ENCODE peak calls at places on chromosome 21, in five cellular contexts. R is AG09309, X is fibroblast of lung, O is epithelial cell of proximal tubule, J is fibroblast of pulmonary artery. Q is an unnamed sample.

GRCh38 chr21:16536661-16537359 is 807.0 kb downstream of the USP25 start:
- DNase-seq in X (peak), J (peak), O (no peak), R (no peak), Q (no peak)

GRCh38 chr21:16597768-16598167 is 868.0 kb downstream of the USP25 start:
- DNase-seq in J (no peak), R (no peak), O (no peak), X (no peak), Q (no peak)

GRCh38 chr21:43624343-43624742 is 34.9 kb downstream of the HSF2BP start:
- DNase-seq in X (no peak), R (no peak), O (no peak), J (no peak), Q (no peak)

GRCh38 chr21:43774163-43774562 is 1.9 kb downstream of the CSTB start:
- DNase-seq in R (no peak), X (no peak), J (no peak), O (no peak), Q (no peak)

GRCh38 chr21:30329203-30329868 is 8.2 kb downstream of the KRTAP27-1 start:
- DNase-seq in J (no peak), O (no peak), X (no peak), R (no peak), Q (no peak)

GRCh38 chr21:37073417-37074194 is 552 bp downstream of the TTC3 start:
- DNase-seq in X (peak), O (no peak), J (peak), R (no peak), Q (no peak)

GRCh38 chr21:42781150-42781980 is 98.0 kb downstream of the WDR4 start:
- DNase-seq in R (no peak), X (no peak), O (no peak), J (no peak), Q (peak)

GRCh38 chr21:35386491-35387079 is 337.5 kb upstream of the RUNX1 start:
- DNase-seq in X (peak), O (no peak), J (no peak), R (no peak), Q (no peak)

GRCh38 chr21:44461438-44462089 is 6.3 kb downstream of the LRRC3 start:
- DNase-seq in J (no peak), R (no peak), X (no peak), O (no peak), Q (no peak)

GRCh38 chr21:44425307-44425894 is 29.9 kb upstream of the LRRC3 start:
- DNase-seq in X (no peak), J (no peak), O (no peak), R (no peak), Q (no peak)

GRCh38 chr21:14773777-14774345 is 227.7 kb upstream of the SAMSN1 start:
- DNase-seq in J (peak), O (peak), X (no peak), R (no peak), Q (peak)

GRCh38 chr21:31543191-31543590 is 116.3 kb upstream of the SOD1 start:
- DNase-seq in J (peak), O (no peak), X (peak), R (peak), Q (no peak)

GRCh38 chr21:20591294-20591693 is 406.9 kb upstream of the NCAM2 start:
- DNase-seq in O (no peak), X (no peak), J (no peak), R (no peak), Q (no peak)
- H3K4me3 ChIP-seq in O (no peak), X (no peak), J (no peak), R (no peak), Q (no peak)

DNA sequence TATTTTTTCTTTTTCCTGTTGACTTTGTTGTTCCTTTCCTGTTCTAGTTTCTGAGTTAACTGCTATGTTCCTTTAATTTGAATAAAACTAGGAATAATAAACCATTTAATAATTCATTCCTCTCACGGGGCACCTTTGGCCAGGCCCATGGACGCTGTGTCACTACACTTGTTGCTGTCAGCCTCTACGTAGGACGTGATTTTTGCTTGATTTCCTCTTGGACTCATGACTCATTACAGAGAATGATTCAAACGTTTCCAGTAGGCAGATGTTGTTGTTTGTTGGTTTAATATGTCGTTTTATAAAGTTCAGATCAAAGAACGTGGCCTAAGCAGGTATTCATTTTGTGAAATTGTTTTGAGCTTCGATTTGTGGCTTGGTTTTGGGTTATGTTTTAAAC is 9.1 kb upstream of the SLC19A1 start:
- DNase-seq in X (peak), J (peak), R (no peak), O (peak), Q (no peak)
- H3K4me3 ChIP-seq in X (no peak), J (no peak), R (no peak), O (no peak), Q (no peak)

GRCh38 chr21:39001341-39001740 is 181.9 kb downstream of the PSMG1 start:
- DNase-seq in O (no peak), R (no peak), J (no peak), X (no peak), Q (no peak)

GRCh38 chr21:38997051-38997450 is 186.2 kb downstream of the PSMG1 start:
- DNase-seq in J (no peak), X (no peak), R (no peak), O (no peak), Q (no peak)

GRCh38 chr21:38997756-38998155 is 185.5 kb downstream of the PSMG1 start:
- DNase-seq in O (no peak), X (no peak), J (no peak), R (no peak), Q (no peak)

GRCh38 chr21:38999148-38999547 is 184.1 kb downstream of the PSMG1 start:
- DNase-seq in R (no peak), O (no peak), X (no peak), J (peak), Q (no peak)

DNA sequence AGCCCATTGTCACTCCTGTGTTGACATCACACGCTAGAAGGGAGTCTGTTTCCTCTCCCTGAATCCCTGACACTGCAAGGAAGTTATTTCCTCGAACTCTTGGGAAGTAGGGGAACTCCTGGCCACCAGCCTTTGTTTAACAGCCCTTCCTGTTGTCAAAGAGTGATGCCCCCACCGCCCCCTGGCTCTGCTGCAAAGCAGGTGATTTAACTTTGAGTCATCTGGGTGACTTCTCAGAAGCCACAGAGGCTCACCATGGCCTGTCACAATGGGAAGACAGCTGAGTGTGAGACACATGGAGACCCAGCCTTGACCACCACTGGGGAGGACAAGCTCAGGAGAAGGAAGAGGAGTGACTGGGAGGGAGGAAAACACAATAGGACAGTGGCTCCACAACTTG is 182.8 kb downstream of the PSMG1 start:
- DNase-seq in X (no peak), J (peak), O (no peak), R (no peak), Q (no peak)
- H3K4me3 ChIP-seq in X (no peak), J (no peak), O (no peak), R (no peak), Q (no peak)

GRCh38 chr21:33540711-33541104 is 1.2 kb downstream of the GART start:
- DNase-seq in X (no peak), O (no peak), J (no peak), R (no peak), Q (no peak)
- H3K4me3 ChIP-seq in X (peak), O (peak), J (peak), R (no peak), Q (no peak)

GRCh38 chr21:45973475-45974072 is 8.0 kb upstream of the COL6A1 start:
- DNase-seq in J (peak), R (no peak), X (peak), O (no peak), Q (no peak)
- H3K4me3 ChIP-seq in J (peak), R (peak), X (peak), O (peak), Q (peak)

DNA sequence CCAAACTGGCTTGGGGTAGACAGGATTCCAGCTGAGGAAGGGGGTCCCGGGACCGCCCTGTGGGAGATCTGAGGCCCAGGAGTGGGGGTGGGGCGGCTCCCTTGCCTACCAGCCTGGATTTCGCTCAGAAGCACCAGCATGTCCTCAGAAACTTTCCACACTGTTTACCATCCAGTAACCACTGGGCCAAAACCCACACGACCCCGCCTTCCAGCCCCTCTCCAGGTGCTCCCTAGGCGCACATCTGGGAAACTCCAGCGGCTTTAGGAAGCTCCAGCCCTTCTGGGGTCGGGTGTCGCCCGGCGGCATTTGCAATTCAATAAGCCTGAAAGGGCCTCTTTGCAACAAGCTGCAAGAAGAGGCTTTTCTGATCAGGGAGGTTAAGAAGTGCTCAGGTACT is 4.6 kb downstream of the RIPK4 start:
- DNase-seq in J (no peak), R (no peak), O (no peak), X (no peak), Q (peak)
- H3K4me3 ChIP-seq in J (no peak), R (no peak), O (peak), X (no peak), Q (no peak)

DNA sequence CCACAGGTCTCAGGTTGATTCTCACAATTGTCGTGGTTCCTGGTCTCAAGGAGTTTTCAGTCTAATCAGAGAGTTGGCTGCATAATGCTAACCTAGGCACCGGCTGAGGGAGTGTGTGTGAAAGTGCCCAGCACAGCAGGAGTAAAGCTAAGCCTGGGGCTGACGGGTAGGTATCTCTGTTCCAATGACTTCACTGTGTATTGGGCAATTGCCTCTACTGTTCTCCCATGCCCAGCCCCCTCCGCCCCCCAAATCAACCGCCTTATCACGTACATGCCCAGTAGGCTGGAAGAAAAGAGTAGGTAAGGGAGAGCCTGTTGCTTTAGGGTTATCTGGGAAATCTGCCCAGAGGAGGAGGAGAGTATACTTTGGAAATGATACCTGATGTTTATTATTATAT is 54.7 kb downstream of the MRPS6 start:
- DNase-seq in J (no peak), X (no peak), R (no peak), O (no peak), Q (no peak)
- H3K4me3 ChIP-seq in J (no peak), X (no peak), R (no peak), O (no peak), Q (no peak)

Q was measured in iPS DF 6.9.